ENCODE peak calls at places on chromosomes 4 and X, in five cellular contexts. One of them, this sample, is unnamed.

GRCh38 chr4:15543537-15544195 is 74.0 kb downstream of the CC2D2A start:
- DNase-seq in HepG2: no peak
- DNase-seq in HCT116: no peak
- DNase-seq in K562: no peak
- DNase-seq in GM12878: no peak
- DNase-seq in this sample: no peak

GRCh38 chr4:6142511-6142910 is 57.8 kb downstream of the JAKMIP1 start:
- DNase-seq in K562: no peak
- DNase-seq in GM12878: no peak
- DNase-seq in HepG2: no peak
- DNase-seq in HCT116: no peak
- DNase-seq in this sample: no peak

GRCh38 chrX:104712515-104712914 is 146.5 kb downstream of the IL1RAPL2 start:
- DNase-seq in GM12878: no peak
- DNase-seq in K562: no peak
- DNase-seq in HepG2: no peak
- DNase-seq in HCT116: no peak
- DNase-seq in this sample: no peak

GRCh38 chrX:15947648-15948317 is 93.2 kb upstream of the AP1S2 start:
- DNase-seq in K562: peak; percentile 6
- DNase-seq in GM12878: no peak
- DNase-seq in HepG2: no peak
- DNase-seq in HCT116: no peak
- DNase-seq in this sample: peak; percentile 49

GRCh38 chrX:69109706-69110635 is 55.3 kb downstream of the PJA1 start:
- DNase-seq in HCT116: peak; percentile 28
- DNase-seq in GM12878: no peak
- DNase-seq in HepG2: no peak
- DNase-seq in K562: peak; percentile 38
- DNase-seq in this sample: no peak

GRCh38 chr4:145814246-145814645 is 124.4 kb downstream of the ZNF827 start:
- DNase-seq in K562: no peak
- DNase-seq in HepG2: no peak
- DNase-seq in GM12878: no peak
- DNase-seq in HCT116: no peak
- DNase-seq in this sample: no peak

GRCh38 chrX:80876877-80877276 is 67.2 kb upstream of the BRWD3 start:
- DNase-seq in HCT116: peak; percentile 13
- DNase-seq in GM12878: peak; percentile 1
- DNase-seq in HepG2: peak; percentile 7
- DNase-seq in K562: no peak
- DNase-seq in this sample: no peak

GRCh38 chr4:138230048-138230447 is 12.1 kb downstream of the SLC7A11 start:
- DNase-seq in HCT116: no peak
- DNase-seq in K562: no peak
- DNase-seq in HepG2: no peak
- DNase-seq in GM12878: no peak
- DNase-seq in this sample: no peak

GRCh38 chr4:119678761-119679160 is 50.2 kb upstream of the PDE5A start:
- DNase-seq in HCT116: no peak
- DNase-seq in GM12878: no peak
- DNase-seq in HepG2: no peak
- DNase-seq in K562: no peak
- DNase-seq in this sample: no peak

GRCh38 chr4:89640620-89641366 is 196.2 kb downstream of the SNCA start:
- DNase-seq in GM12878: no peak
- DNase-seq in HCT116: peak; percentile 68
- DNase-seq in HepG2: peak; percentile 80
- DNase-seq in K562: peak; percentile 6
- DNase-seq in this sample: peak; percentile 80

GRCh38 chrX:152632445-152633097 is 5.1 kb upstream of the GABRQ start:
- DNase-seq in GM12878: no peak
- DNase-seq in HepG2: peak; percentile 8
- DNase-seq in K562: peak; percentile 46
- DNase-seq in HCT116: peak; percentile 16
- DNase-seq in this sample: peak; percentile 80

DNA sequence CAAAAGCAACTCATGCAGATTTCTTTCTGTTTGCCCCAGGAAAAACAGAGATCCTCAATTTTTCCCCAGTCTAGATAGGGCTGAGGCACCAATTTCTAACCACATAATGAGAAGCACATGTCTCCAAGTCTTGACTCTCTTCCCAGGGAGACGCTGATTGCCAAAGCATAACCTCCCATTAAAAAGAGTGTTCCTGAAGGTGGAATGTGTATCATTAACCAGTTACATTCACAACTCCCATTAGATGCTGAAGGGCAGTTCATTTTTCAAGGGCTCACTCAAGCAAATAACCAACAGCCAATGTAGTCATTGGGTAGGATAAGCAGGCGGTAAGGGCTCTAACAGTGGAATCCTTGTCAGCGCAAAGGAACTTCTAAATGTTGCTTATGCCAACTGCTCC is 27.5 kb downstream of the TMEM47 start:
- DNase-seq in GM12878: no peak
- DNase-seq in HCT116: no peak
- DNase-seq in K562: no peak
- DNase-seq in HepG2: no peak
- DNase-seq in this sample: no peak
- TF ChIP-seq SRF in GM12878: no peak
- TF ChIP-seq SRF in HCT116: no peak
- TF ChIP-seq SRF in K562: no peak
- TF ChIP-seq SRF in HepG2: no peak
- TF ChIP-seq SRF in this sample: no peak

GRCh38 chr4:147056951-147057630 is 111.4 kb upstream of the TTC29 start:
- DNase-seq in HCT116: no peak
- DNase-seq in K562: no peak
- DNase-seq in HepG2: no peak
- DNase-seq in GM12878: no peak
- DNase-seq in this sample: no peak

GRCh38 chr4:147054241-147054902 is 108.7 kb upstream of the TTC29 start:
- DNase-seq in GM12878: no peak
- DNase-seq in HepG2: no peak
- DNase-seq in K562: no peak
- DNase-seq in HCT116: no peak
- DNase-seq in this sample: no peak

GRCh38 chr4:147059064-147059731 is 113.5 kb upstream of the TTC29 start:
- DNase-seq in HepG2: no peak
- DNase-seq in GM12878: no peak
- DNase-seq in K562: no peak
- DNase-seq in HCT116: no peak
- DNase-seq in this sample: no peak

GRCh38 chr4:147057631-147057980 is 111.9 kb upstream of the TTC29 start:
- DNase-seq in HCT116: no peak
- DNase-seq in HepG2: no peak
- DNase-seq in GM12878: no peak
- DNase-seq in K562: no peak
- DNase-seq in this sample: no peak

GRCh38 chr4:147060171-147060931 is 114.7 kb upstream of the TTC29 start:
- DNase-seq in HCT116: no peak
- DNase-seq in K562: no peak
- DNase-seq in GM12878: no peak
- DNase-seq in HepG2: no peak
- DNase-seq in this sample: no peak
- TF ChIP-seq SRF in HCT116: no peak
- TF ChIP-seq SRF in K562: no peak
- TF ChIP-seq SRF in GM12878: no peak
- TF ChIP-seq SRF in HepG2: no peak
- TF ChIP-seq SRF in this sample: no peak

DNA sequence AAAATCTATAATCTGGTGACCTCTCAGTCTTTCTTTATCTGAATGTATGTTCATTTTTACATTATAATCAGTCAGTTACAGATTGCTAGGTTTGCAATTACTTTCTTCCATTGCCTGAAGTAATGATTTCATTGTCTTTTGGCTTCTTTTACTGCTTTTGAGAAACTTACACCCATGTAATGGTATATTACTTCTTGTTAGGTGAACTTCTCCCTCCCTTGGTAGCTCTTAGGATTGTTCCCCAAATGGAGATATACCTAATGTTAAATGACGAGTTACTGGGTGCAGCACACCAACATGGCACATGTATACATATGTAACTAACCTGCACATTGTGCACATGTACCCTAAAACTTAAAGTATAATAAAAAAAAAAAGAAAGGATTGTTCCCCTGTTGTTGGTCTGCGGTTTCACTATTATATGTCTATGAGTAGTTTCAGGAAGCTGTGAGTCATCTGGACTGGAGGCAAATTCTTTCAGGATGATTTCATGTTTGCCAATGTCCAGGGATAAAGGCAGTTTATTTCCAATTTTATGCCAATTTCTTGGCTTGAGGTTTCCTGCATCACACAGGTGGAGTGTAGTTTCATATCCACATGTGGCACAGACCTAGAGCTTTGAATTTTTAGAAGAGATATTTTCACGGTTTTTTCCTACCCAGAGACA is 21.8 kb downstream of the SPANXC start:
- DNase-seq in GM12878: no peak
- DNase-seq in HepG2: no peak
- DNase-seq in K562: no peak
- DNase-seq in HCT116: no peak
- DNase-seq in this sample: no peak
- TF ChIP-seq SRF in GM12878: no peak
- TF ChIP-seq SRF in HepG2: no peak
- TF ChIP-seq SRF in K562: no peak
- TF ChIP-seq SRF in HCT116: no peak
- TF ChIP-seq SRF in this sample: no peak

GRCh38 chrX:154142386-154142785 is 1.7 kb upstream of the OPN1LW start:
- DNase-seq in HepG2: no peak
- DNase-seq in K562: no peak
- DNase-seq in GM12878: no peak
- DNase-seq in HCT116: no peak
- DNase-seq in this sample: no peak

GRCh38 chrX:154140206-154140605 is 3.8 kb upstream of the OPN1LW start:
- DNase-seq in GM12878: no peak
- DNase-seq in HCT116: no peak
- DNase-seq in K562: no peak
- DNase-seq in HepG2: no peak
- DNase-seq in this sample: no peak

GRCh38 chrX:154140742-154141141 is 3.3 kb upstream of the OPN1LW start:
- DNase-seq in GM12878: no peak
- DNase-seq in K562: no peak
- DNase-seq in HepG2: no peak
- DNase-seq in HCT116: no peak
- DNase-seq in this sample: no peak

GRCh38 chrX:154138857-154139256 is 5.2 kb upstream of the OPN1LW start:
- DNase-seq in K562: no peak
- DNase-seq in HepG2: peak; percentile 3
- DNase-seq in HCT116: no peak
- DNase-seq in GM12878: no peak
- DNase-seq in this sample: no peak

DNA sequence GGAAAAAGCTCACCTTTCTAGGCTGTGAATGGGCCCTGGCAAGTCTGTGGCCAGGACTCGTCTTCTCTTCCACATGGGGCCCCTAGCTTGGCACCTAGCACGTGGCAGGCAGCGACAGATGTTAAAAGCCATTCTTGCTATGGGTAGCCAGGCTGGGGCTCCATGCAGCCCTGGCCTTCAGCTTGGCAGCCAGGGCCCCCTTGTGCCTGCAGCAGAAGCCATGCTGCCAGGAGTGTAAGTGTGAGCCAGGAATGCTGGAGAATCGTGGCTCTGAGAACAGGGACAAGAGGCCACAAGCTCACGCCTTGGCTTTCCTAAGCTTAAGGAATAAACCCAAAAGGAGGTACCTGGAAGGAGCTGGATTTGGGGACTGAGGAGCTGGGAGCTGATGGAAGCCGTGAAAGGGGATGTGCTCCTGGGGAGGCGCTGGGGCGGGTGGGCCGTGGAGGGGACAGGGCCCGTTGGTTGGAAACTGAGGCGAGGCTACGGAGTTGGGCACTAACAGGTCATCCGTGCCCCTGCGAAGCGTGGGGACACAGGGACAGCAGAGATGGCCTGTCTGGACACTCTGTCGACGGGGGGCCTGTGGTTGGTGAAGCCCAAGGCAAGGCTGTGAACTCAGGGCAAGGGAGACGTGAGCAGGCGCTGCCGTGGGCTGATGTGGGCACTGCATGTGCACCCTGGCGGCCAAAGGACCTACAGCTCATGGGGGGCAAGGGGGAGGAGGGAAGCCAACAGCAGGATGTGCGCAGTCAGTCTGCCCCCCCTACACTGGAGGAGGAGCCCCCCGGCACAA is 895 bp upstream of the OPN1LW start:
- DNase-seq in HepG2: no peak
- DNase-seq in K562: no peak
- DNase-seq in HCT116: no peak
- DNase-seq in GM12878: no peak
- DNase-seq in this sample: no peak
- TF ChIP-seq SRF in HepG2: no peak
- TF ChIP-seq SRF in K562: no peak
- TF ChIP-seq SRF in HCT116: no peak
- TF ChIP-seq SRF in GM12878: no peak
- TF ChIP-seq SRF in this sample: no peak

DNA sequence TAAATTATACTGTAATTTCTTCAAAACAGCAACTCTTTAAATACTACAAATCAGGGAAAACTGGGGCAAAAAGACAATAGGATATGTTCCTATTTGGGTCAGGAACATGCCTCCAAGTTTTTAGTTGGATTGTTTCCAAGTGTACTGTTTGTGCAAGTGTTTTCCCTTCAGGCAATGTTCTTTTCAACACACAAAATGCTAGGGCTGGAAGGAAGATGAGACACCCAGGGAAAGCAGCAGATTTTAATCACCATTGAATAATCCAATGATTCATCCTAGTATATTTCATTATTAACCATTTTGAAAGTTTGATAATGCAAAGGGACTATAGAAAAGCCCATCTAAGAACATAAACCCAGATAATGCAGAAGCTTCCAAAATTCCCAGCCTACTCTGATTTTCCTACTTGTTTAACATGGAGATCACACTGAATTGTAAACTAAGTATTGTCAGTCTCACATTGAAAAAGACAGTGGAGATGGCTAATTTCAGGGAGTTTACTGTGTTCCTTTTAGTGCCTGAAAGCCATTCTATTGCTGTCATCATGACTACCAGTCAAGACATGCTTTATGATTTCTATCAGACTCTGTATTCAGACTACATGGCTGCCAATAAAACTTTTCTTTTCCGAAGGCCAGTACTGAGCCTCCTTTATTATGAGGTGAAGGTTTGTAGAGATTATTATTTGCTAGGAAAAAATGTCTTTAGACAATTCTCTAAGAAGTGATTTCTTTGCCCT is 38.6 kb downstream of the COL4A6 start:
- DNase-seq in HCT116: no peak
- DNase-seq in GM12878: no peak
- DNase-seq in HepG2: no peak
- DNase-seq in K562: no peak
- DNase-seq in this sample: no peak
- TF ChIP-seq SRF in HCT116: no peak
- TF ChIP-seq SRF in GM12878: no peak
- TF ChIP-seq SRF in HepG2: no peak
- TF ChIP-seq SRF in K562: no peak
- TF ChIP-seq SRF in this sample: no peak

GRCh38 chr4:124092101-124093057 is 620.2 kb downstream of the ANKRD50 start:
- DNase-seq in HCT116: no peak
- DNase-seq in HepG2: no peak
- DNase-seq in GM12878: no peak
- DNase-seq in K562: no peak
- DNase-seq in this sample: no peak
- TF ChIP-seq SRF in HCT116: no peak
- TF ChIP-seq SRF in HepG2: no peak
- TF ChIP-seq SRF in GM12878: no peak
- TF ChIP-seq SRF in K562: no peak
- TF ChIP-seq SRF in this sample: no peak

GRCh38 chr4:11158971-11159370 is 269.7 kb downstream of the HS3ST1 start:
- DNase-seq in HCT116: no peak
- DNase-seq in K562: no peak
- DNase-seq in GM12878: no peak
- DNase-seq in HepG2: no peak
- DNase-seq in this sample: no peak
- TF ChIP-seq SRF in HCT116: no peak
- TF ChIP-seq SRF in K562: no peak
- TF ChIP-seq SRF in GM12878: no peak
- TF ChIP-seq SRF in HepG2: no peak
- TF ChIP-seq SRF in this sample: no peak

This sample was measured in H1.